ENCODE peak calls at places on chromosomes 3 and 15, in six cellular contexts. S, I, Y, R, Z and W are unnamed samples.

GRCh38 chr3:143283432-143284128 is 164.0 kb downstream of the CHST2 start:
- DNase-seq in S (no peak), I (no peak), Y (peak; percentile 21), R (no peak), Z (peak; percentile 76), W (no peak)

GRCh38 chr15:33742807-33743206 is 225.5 kb upstream of the CHRM5 start:
- DNase-seq in S (no peak), I (no peak), Y (no peak), R (no peak), Z (no peak), W (no peak)

GRCh38 chr3:8201886-8202285 is 299.7 kb upstream of the LMCD1 start:
- DNase-seq in S (no peak), I (no peak), Y (no peak), R (no peak), Z (no peak), W (no peak)

GRCh38 chr15:42737529-42738328 is 801 bp upstream of the CDAN1 start:
- DNase-seq in S (peak; percentile 58), I (no peak), Y (peak; percentile 36), R (no peak), Z (no peak), W (no peak)

GRCh38 chr15:77659350-77660321 is 26.9 kb upstream of the LINGO1 start:
- DNase-seq in S (no peak), I (peak; percentile 46), Y (peak; percentile 34), R (peak; percentile 91), Z (peak; percentile 96), W (peak; percentile 51)

GRCh38 chr3:167467848-167468611 is 5.8 kb downstream of the SERPINI2 start:
- DNase-seq in S (no peak), I (no peak), Y (no peak), R (no peak), Z (no peak), W (no peak)

GRCh38 chr15:70088887-70089691 is 8.6 kb downstream of the TLE3 start:
- DNase-seq in S (no peak), I (no peak), Y (no peak), R (no peak), Z (no peak), W (no peak)

GRCh38 chr15:60898896-60899295 is 330.2 kb downstream of the RORA start:
- DNase-seq in S (no peak), I (no peak), Y (no peak), R (no peak), Z (no peak), W (no peak)

GRCh38 chr3:115071611-115072010 is 75.5 kb downstream of the ZBTB20 start:
- DNase-seq in S (no peak), I (no peak), Y (no peak), R (no peak), Z (no peak), W (no peak)

GRCh38 chr15:72077950-72078349 is 40.0 kb downstream of the MYO9A start:
- DNase-seq in S (no peak), I (no peak), Y (no peak), R (no peak), Z (no peak), W (no peak)

GRCh38 chr3:192372001-192372400 is 355.3 kb downstream of the FGF12 start:
- DNase-seq in S (no peak), I (no peak), Y (no peak), R (no peak), Z (no peak), W (no peak)

GRCh38 chr3:174891524-174892203 is 32.5 kb downstream of the NAALADL2 start:
- DNase-seq in S (no peak), I (peak; percentile 74), Y (no peak), R (no peak), Z (no peak), W (no peak)

GRCh38 chr3:138578141-138578540 is 15.9 kb downstream of the CEP70 start:
- DNase-seq in S (no peak), I (no peak), Y (no peak), R (no peak), Z (no peak), W (no peak)

GRCh38 chr15:96234109-96234892 is 96.2 kb upstream of the NR2F2 start:
- DNase-seq in S (no peak), I (no peak), Y (no peak), R (peak; percentile 17), Z (no peak), W (no peak)

GRCh38 chr3:33790091-33790490 is 8.3 kb upstream of the PDCD6IP start:
- DNase-seq in S (no peak), I (no peak), Y (no peak), R (no peak), Z (no peak), W (no peak)

GRCh38 chr15:99062226-99062625 is 42.7 kb upstream of the SYNM start:
- DNase-seq in S (no peak), I (no peak), Y (no peak), R (no peak), Z (no peak), W (no peak)

GRCh38 chr15:71651750-71652186 is 158.6 kb upstream of the NR2E3 start:
- DNase-seq in S (no peak), I (no peak), Y (peak; percentile 39), R (no peak), Z (no peak), W (peak; percentile 6)

GRCh38 chr15:90838066-90838465 is 30.3 kb upstream of the FURIN start:
- DNase-seq in S (no peak), I (peak; percentile 50), Y (no peak), R (no peak), Z (no peak), W (no peak)

GRCh38 chr3:144181062-144181461 is 209.4 kb downstream of the DIPK2A start:
- DNase-seq in S (no peak), I (no peak), Y (no peak), R (no peak), Z (no peak), W (no peak)

GRCh38 chr3:134350861-134351311 is 23.4 kb downstream of the AMOTL2 start:
- DNase-seq in S (peak; percentile 62), I (peak; percentile 60), Y (no peak), R (no peak), Z (no peak), W (no peak)

GRCh38 chr3:82978368-82978767 is 1216.9 kb upstream of the GBE1 start:
- DNase-seq in S (no peak), I (no peak), Y (no peak), R (no peak), Z (no peak), W (peak; percentile 57)

GRCh38 chr15:81069356-81069755 is 64.7 kb upstream of the CFAP161 start:
- DNase-seq in S (no peak), I (no peak), Y (no peak), R (no peak), Z (no peak), W (no peak)

GRCh38 chr3:150922611-150923010 is 17.4 kb upstream of the MINDY4B start:
- DNase-seq in S (no peak), I (no peak), Y (peak; percentile 21), R (peak; percentile 44), Z (peak; percentile 63), W (no peak)

GRCh38 chr3:139520028-139520737 is 19.4 kb downstream of the RBP1 start:
- DNase-seq in S (no peak), I (no peak), Y (peak; percentile 69), R (no peak), Z (peak; percentile 94), W (no peak)

GRCh38 chr3:181558870-181559269 is 152.9 kb upstream of the SOX2 start:
- DNase-seq in S (no peak), I (no peak), Y (no peak), R (no peak), Z (no peak), W (no peak)

GRCh38 chr3:181561605-181562031 is 150.1 kb upstream of the SOX2 start:
- DNase-seq in S (no peak), I (no peak), Y (no peak), R (peak; percentile 24), Z (no peak), W (no peak)

GRCh38 chr3:181564222-181564621 is 147.5 kb upstream of the SOX2 start:
- DNase-seq in S (no peak), I (no peak), Y (no peak), R (no peak), Z (no peak), W (no peak)

GRCh38 chr3:181565416-181565815 is 146.3 kb upstream of the SOX2 start:
- DNase-seq in S (no peak), I (no peak), Y (no peak), R (no peak), Z (no peak), W (no peak)

GRCh38 chr3:181561130-181561529 is 150.6 kb upstream of the SOX2 start:
- DNase-seq in S (no peak), I (no peak), Y (no peak), R (no peak), Z (no peak), W (no peak)
- TF ChIP-seq POLR2AphosphoS5 in S (no peak), I (no peak), Y (no peak), R (no peak), Z (no peak), W (no peak)

DNA sequence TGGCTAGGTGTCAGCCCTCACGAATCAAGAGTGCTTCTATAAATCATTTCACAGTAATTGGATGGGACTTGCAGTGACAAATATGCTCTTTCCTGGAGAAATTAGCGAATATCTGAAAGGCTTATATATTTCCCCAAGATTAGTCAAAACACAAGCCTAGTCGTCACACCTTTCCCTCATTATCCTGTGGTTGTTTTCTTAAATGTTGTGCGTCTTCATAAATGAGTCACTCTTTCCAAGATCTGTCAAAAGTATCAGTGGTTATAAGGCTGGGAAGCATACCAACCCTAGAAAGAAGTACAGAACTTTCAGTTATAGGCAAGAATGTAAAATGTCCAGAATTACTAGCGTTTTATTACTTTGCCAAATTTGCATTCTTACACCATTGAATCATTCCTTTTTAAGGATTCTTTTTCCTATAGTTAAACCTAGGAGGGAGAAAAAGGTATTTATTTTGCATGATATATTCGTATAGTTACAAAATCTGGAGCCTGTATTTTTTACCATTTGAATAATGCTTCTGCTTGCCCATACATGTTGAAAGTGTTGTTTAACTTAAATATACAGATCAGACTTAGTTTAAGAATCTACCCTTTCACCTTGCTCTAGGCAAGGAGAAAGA is 33.6 kb downstream of the TMEM212 start:
- DNase-seq in S (no peak), I (no peak), Y (no peak), R (no peak), Z (no peak), W (no peak)
- H3K4me3 ChIP-seq in S (no peak overlapping the region), I (no peak overlapping the region), Y (no peak overlapping the region), R (no peak overlapping the region), Z (no peak overlapping the region), W (no peak overlapping the region)

GRCh38 chr3:37892917-37893595 is 31.4 kb downstream of the CTDSPL start:
- DNase-seq in S (peak; percentile 87), I (peak; percentile 65), Y (no peak), R (peak; percentile 8), Z (no peak), W (no peak)
- TF ChIP-seq POLR2AphosphoS5 in S (peak; percentile 68), I (peak; percentile 82), Y (no peak), R (no peak), Z (no peak), W (no peak)

GRCh38 chr3:129938140-129938930 is 36.2 kb upstream of the TRH start:
- DNase-seq in S (peak; percentile 45), I (no peak), Y (no peak), R (no peak), Z (no peak), W (no peak)

GRCh38 chr3:129933471-129933870 is 40.0 kb upstream of the TMCC1 start:
- DNase-seq in S (peak; percentile 46), I (no peak), Y (no peak), R (no peak), Z (no peak), W (no peak)

GRCh38 chr3:129934234-129935123 is 40.0 kb upstream of the TRH start:
- DNase-seq in S (peak; percentile 57), I (no peak), Y (peak; percentile 12), R (peak; percentile 77), Z (peak; percentile 59), W (peak; percentile 26)

GRCh38 chr3:129937717-129938116 is 36.8 kb upstream of the TRH start:
- DNase-seq in S (no peak), I (no peak), Y (no peak), R (no peak), Z (no peak), W (no peak)

GRCh38 chr3:129936757-129937156 is 37.8 kb upstream of the TRH start:
- DNase-seq in S (peak; percentile 62), I (peak; percentile 67), Y (no peak), R (no peak), Z (no peak), W (no peak)
- H3K4me3 ChIP-seq in S (peak overlapping the region; percentile 1), I (peak overlapping the region; percentile 38), Y (no peak overlapping the region), R (no peak overlapping the region), Z (no peak overlapping the region), W (no peak overlapping the region)